ENCODE peak calls at places on chromosomes 12 and 14, in seven cellular contexts. U, A, M, G, D, H and K are unnamed samples. For H3K4me1, the result is how much of the 10 kb centered on the place peaks cover.

GRCh38 chr14:64089920-64090319 is 204.3 kb downstream of the ESR2 start:
- DNase-seq in G (no peak), D (no peak), U (no peak), M (no peak), A (no peak), H (no peak), K (no peak)

GRCh38 chr14:64878775-64879634 is 702 bp downstream of the SPTB start:
- DNase-seq in D (no peak), U (no peak), M (no peak), G (peak), H (peak), A (no peak), K (peak)

GRCh38 chr12:130337476-130338303 is at the start of gene PIWIL1:
- DNase-seq in U (no peak), A (no peak), M (no peak), D (no peak), G (no peak), H (peak), K (peak)

GRCh38 chr12:3035815-3036702 is 41.1 kb upstream of the TSPAN9 start:
- DNase-seq in M (peak), G (no peak), D (no peak), A (no peak), H (no peak), U (no peak), K (no peak)

GRCh38 chr12:117105902-117106301 is 6.7 kb upstream of the TESC start:
- DNase-seq in A (peak), D (no peak), G (peak), U (no peak), H (no peak), M (no peak), K (no peak)

GRCh38 chr12:13444076-13444475 is 247.6 kb downstream of the EMP1 start:
- DNase-seq in U (no peak), A (peak), G (no peak), D (no peak), M (peak), H (no peak), K (no peak)

GRCh38 chr12:5114436-5114835 is 70.8 kb downstream of the KCNA5 start:
- DNase-seq in U (no peak), G (no peak), D (no peak), A (no peak), M (no peak), H (no peak), K (no peak)

GRCh38 chr12:90978117-90978770 is 23.3 kb upstream of the CCER1 start:
- DNase-seq in G (no peak), H (no peak), M (peak), A (peak), U (no peak), D (no peak), K (no peak)

GRCh38 chr14:63632932-63633514 is 8.6 kb downstream of the WDR89 start:
- DNase-seq in A (peak), G (no peak), M (peak), H (no peak), D (no peak), U (no peak), K (no peak)

GRCh38 chr12:106984588-106985137 is 2.3 kb downstream of the MTERF2 start:
- DNase-seq in A (no peak), G (no peak), M (no peak), H (no peak), U (no peak), D (no peak), K (no peak)
- H3K4me3 ChIP-seq in A (no peak), G (no peak), M (no peak), H (no peak), U (no peak), D (no peak), K (no peak)

GRCh38 chr14:104981699-104982541 is 3.7 kb upstream of the CLBA1 start:
- DNase-seq in A (no peak), M (no peak), H (peak), G (no peak), D (peak), U (no peak), K (peak)
- H3K4me1 ChIP-seq in A (under half), M (under half), H (under half), G (under half), D (under half), U (half or more), K (under half)

DNA sequence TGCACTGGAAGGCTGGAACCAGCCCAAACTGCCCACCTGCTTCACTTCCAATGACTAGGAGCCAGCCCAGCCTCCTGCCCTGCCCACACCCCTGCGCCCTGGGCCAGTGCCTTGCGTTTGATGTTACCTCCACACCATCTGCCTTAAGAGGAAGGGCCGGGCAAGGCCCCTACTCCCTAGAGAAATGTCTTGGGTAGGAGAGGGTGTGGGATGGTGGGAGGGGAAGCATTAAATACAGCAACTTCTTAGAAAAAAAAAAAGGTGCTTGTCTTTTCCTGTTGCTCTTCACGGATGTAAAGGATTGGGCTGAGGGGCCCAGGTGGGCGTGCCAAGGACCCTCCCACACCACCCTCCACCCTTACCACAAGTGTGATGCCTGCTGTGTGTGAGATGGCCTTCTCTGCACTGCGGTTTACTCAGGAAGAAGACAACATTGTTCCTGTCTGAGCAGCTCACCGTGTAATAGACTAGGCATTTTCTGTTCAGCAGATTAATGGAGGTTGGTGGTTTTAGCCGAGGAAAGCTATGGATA is 99.9 kb downstream of the NINJ2 start:
- DNase-seq in A (no peak), G (no peak), M (no peak), D (no peak), U (no peak), H (no peak), K (no peak)
- H3K4me3 ChIP-seq in A (no peak), G (no peak), M (no peak), D (no peak), U (no peak), H (no peak), K (no peak)

DNA sequence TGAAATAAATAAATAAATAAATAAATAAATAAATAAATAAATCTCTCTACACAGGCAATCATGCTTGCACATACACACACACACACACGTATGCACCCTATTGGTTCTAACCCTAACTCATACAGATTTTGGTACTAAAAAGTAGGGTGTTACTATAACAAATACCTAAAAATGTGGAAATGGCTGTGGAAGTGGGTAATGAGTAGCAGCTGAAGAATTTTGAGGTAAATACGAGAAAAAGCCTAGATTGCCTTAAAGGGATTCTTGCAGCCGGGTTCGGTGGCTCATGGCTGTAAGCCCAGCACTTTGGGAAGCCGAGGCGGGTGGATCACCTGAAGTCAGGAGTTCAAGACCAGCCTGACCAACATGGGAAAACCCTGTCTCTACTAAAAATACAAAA is 15.7 kb upstream of the SLC2A3 start:
- DNase-seq in U (no peak), M (no peak), A (no peak), D (no peak), H (no peak), G (no peak), K (no peak)
- H3K4me1 ChIP-seq in U (under half), M (under half), A (under half), D (under half), H (under half), G (under half), K (under half)

DNA sequence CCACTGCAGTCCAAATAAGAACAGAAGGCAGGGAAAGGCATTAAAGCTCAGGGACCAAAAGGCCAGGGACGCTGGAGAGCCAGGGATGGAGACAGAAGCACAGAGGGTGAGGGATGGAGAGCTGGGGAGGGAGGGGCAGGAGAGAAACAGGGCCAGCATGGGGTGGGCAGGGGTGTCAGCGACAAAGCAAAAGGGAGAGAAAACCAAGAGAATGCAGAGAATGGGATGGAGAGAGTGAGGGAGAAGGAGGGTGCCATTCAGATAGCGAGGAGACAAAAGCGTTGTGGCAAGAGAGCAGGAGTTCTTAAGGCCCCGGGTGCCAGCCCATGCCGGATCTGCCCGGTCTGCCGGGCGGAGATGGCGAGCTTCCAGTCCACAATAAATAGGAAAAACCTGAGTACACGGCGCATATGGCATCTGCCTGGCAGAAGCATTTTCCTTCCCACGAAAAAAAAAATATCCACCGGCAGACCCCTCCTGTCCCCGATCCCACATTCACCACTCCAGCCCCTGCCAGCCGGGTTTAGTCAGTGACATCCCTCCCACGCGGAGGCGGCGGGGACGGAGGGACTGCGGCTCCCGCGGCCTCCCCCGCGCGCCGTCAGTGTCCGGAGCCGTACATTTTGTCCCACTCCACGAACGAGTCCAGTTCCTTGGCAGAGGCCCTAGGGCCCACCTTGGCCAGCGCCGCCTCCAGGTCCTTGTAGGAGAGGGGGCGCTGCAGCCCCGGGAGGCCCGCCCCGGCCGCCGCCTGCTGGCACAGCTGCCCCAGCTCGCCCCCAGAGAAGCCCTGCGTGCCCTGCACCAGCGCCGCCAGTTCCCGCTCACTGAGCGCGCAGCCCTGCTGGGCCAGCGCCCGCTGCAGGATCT is 28.4 kb downstream of the FIGNL2 start:
- DNase-seq in D (peak), G (no peak), A (no peak), U (peak), H (no peak), M (no peak), K (peak)
- H3K4me3 ChIP-seq in D (peak), G (no peak), A (peak), U (peak), H (no peak), M (peak), K (peak)

GRCh38 chr12:95204141-95204866 is 13.0 kb downstream of the FGD6 start:
- DNase-seq in H (no peak), D (peak), A (peak), U (peak), M (peak), G (peak), K (no peak)
- H3K4me1 ChIP-seq in H (under half), D (half or more), A (half or more), U (half or more), M (half or more), G (half or more), K (under half)

DNA sequence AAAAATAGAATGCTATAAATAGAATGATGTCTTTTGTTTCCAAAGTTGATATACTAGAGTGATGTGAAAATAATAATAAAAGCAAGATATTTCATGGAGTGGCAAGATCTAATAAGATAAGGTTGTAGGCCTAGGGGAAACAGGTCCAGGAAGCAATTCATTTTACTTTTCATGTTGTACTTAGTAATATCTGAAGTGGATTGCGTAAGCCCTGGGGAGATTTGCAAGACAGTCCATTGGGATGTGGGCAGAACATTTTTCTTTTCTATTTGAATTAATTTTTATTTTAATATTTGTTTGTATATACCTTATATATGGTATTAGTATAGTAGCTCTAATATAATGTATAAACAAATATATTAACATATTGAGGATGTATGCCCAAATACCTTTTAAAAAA is 7.5 kb downstream of the NUBPL start:
- DNase-seq in U (no peak), A (no peak), D (no peak), M (peak), H (no peak), G (no peak), K (no peak)
- H3K4me3 ChIP-seq in U (no peak), A (no peak), D (no peak), M (no peak), H (no peak), G (no peak), K (no peak)

GRCh38 chr12:54038260-54038759 is 5.5 kb downstream of the HOXC5 start:
- DNase-seq in G (no peak), D (no peak), M (no peak), U (no peak), H (no peak), A (no peak), K (no peak)

GRCh38 chr12:54040148-54040494 is 7.3 kb downstream of the HOXC5 start:
- DNase-seq in H (no peak), U (no peak), G (no peak), M (no peak), D (no peak), A (peak), K (no peak)

GRCh38 chr12:54038760-54039414 is 6.0 kb downstream of the HOXC5 start:
- DNase-seq in G (peak), H (no peak), A (peak), U (peak), D (no peak), M (no peak), K (no peak)

GRCh38 chr12:54040648-54041047 is 7.8 kb downstream of the HOXC5 start:
- DNase-seq in U (no peak), D (no peak), A (no peak), G (no peak), H (no peak), M (no peak), K (no peak)

GRCh38 chr12:54039417-54040147 is 6.7 kb downstream of the HOXC5 start:
- DNase-seq in U (no peak), H (no peak), G (no peak), M (no peak), D (no peak), A (no peak), K (peak)
- H3K4me1 ChIP-seq in U (under half), H (under half), G (under half), M (under half), D (under half), A (under half), K (under half)

GRCh38 chr12:50052544-50052943 is 4.9 kb upstream of the ASIC1 start:
- DNase-seq in D (no peak), H (no peak), M (no peak), A (no peak), U (no peak), G (no peak), K (no peak)

GRCh38 chr12:50050119-50050385 is 7.3 kb upstream of the ASIC1 start:
- DNase-seq in G (no peak), M (no peak), D (peak), U (no peak), H (no peak), A (no peak), K (no peak)

GRCh38 chr12:50052964-50053363 is 4.4 kb upstream of the ASIC1 start:
- DNase-seq in H (no peak), D (peak), A (no peak), M (no peak), U (no peak), G (no peak), K (no peak)

GRCh38 chr12:50049254-50050118 is 7.9 kb upstream of the ASIC1 start:
- DNase-seq in G (no peak), D (no peak), M (no peak), U (no peak), H (no peak), A (no peak), K (no peak)

GRCh38 chr12:50050410-50051280 is 6.8 kb upstream of the ASIC1 start:
- DNase-seq in H (peak), D (peak), U (peak), G (no peak), A (no peak), M (peak), K (peak)
- H3K4me3 ChIP-seq in H (no peak), D (peak), U (peak), G (no peak), A (no peak), M (no peak), K (peak)